ENCODE peak calls at places on chromosomes 7 and 10, in ten cellular contexts. W is keratinocyte; P is HS-5; X is A549; U is activated T-cell treated with anti-CD3 and anti-CD28 coated beads for 48 hours; A is psoas muscle; O is non-pigmented ciliary epithelial cell; I is stimulated activated CD4-positive, alpha-beta T cell treated with anti-CD3 and anti-CD28 coated beads, Interleukin-2, amount 100 ng/mL, for 48 hours; S is T-cell; E is NCI-H2081. R is an unnamed sample.

GRCh38 chr7:28641752-28642546 is 229.6 kb downstream of the CREB5 start:
- DNase-seq in W (no peak), P (no peak), X (no peak), U (no peak), A (no peak), O (no peak), I (no peak), S (no peak), E (no peak), R (no peak)

GRCh38 chr10:20856484-20856883 is 40.6 kb downstream of the NEBL start:
- DNase-seq in W (no peak), P (no peak), X (no peak), U (no peak), A (no peak), O (no peak), I (no peak), S (no peak), E (no peak), R (no peak)

GRCh38 chr10:75253281-75254220 is 17.8 kb upstream of the COMTD1 start:
- DNase-seq in W (no peak), P (no peak), X (no peak), U (no peak), A (no peak), O (no peak), I (no peak), S (no peak), E (no peak), R (no peak)

GRCh38 chr7:74174606-74175082 is 488 bp downstream of the EIF4H start:
- DNase-seq in W (no peak), P (no peak), X (peak; percentile 45), U (peak; percentile 36), A (peak; percentile 82), O (no peak), I (no peak), S (no peak), E (peak; percentile 55), R (peak; percentile 54)

GRCh38 chr10:76429642-76430041 is 998.2 kb downstream of the LRMDA start:
- DNase-seq in W (no peak), P (no peak), X (no peak), U (no peak), A (no peak), O (no peak), I (no peak), S (no peak), E (peak; percentile 46), R (no peak)

GRCh38 chr7:47688311-47689100 is 106.6 kb upstream of the TNS3 start:
- DNase-seq in W (no peak), P (no peak), X (no peak), U (no peak), A (no peak), O (no peak), I (no peak), S (no peak), E (no peak), R (no peak)

GRCh38 chr7:50217961-50218360 is 86.6 kb upstream of the IKZF1 start:
- DNase-seq in W (no peak), P (no peak), X (no peak), U (no peak), A (no peak), O (no peak), I (no peak), S (no peak), E (no peak), R (no peak)

GRCh38 chr10:88553116-88553752 is 29.9 kb downstream of the RNLS start:
- DNase-seq in W (peak; percentile 4), P (no peak), X (peak; percentile 75), U (peak; percentile 0), A (no peak), O (peak; percentile 55), I (no peak), S (peak; percentile 4), E (peak; percentile 60), R (peak; percentile 49)

GRCh38 chr7:30475580-30475979 is 3.0 kb downstream of the NOD1 start:
- DNase-seq in W (no peak), P (no peak), X (no peak), U (no peak), A (no peak), O (no peak), I (no peak), S (no peak), E (no peak), R (peak; percentile 29)

GRCh38 chr10:113549856-113550255 is 3.0 kb upstream of the HABP2 start:
- DNase-seq in W (no peak), P (no peak), X (no peak), U (no peak), A (no peak), O (no peak), I (no peak), S (no peak), E (no peak), R (no peak)

GRCh38 chr7:155808551-155809331 is 3.5 kb downstream of the SHH start:
- DNase-seq in W (no peak), P (no peak), X (peak; percentile 54), U (no peak), A (no peak), O (no peak), I (no peak), S (no peak), E (no peak), R (no peak)

GRCh38 chr10:123316776-123317175 is 162.6 kb downstream of the BUB3 start:
- DNase-seq in W (no peak), P (no peak), X (no peak), U (no peak), A (no peak), O (no peak), I (no peak), S (no peak), E (no peak), R (no peak)